ENCODE peak calls at places on chromosomes 6 and 20, in nine cellular contexts. R, I, A, Z, S, L, E, B and N are unnamed samples.

GRCh38 chr6:143592335-143592734 is 80.8 kb upstream of the FUCA2 start:
- DNase-seq in R (no peak), I (no peak), A (no peak), Z (no peak), S (no peak), L (no peak), E (no peak), B (no peak), N (no peak)

GRCh38 chr6:32942555-32942954 is 1.7 kb upstream of the HLA-DMB start:
- DNase-seq in R (no peak), I (no peak), A (no peak), Z (no peak), S (no peak), L (no peak), E (no peak), B (no peak), N (no peak)

GRCh38 chr6:32397252-32397920 is 9.6 kb downstream of the BTNL2 start:
- DNase-seq in R (no peak), I (no peak), A (no peak), Z (no peak), S (no peak), L (no peak), E (no peak), B (peak; percentile 20), N (no peak)

GRCh38 chr6:127515234-127515793 is 3.8 kb downstream of the MTCL3 start:
- DNase-seq in R (no peak), I (no peak), A (no peak), Z (no peak), S (peak; percentile 2), L (no peak), E (no peak), B (peak; percentile 50), N (no peak)

GRCh38 chr6:47647188-47647587 is 51.2 kb upstream of the ADGRF4 start:
- DNase-seq in R (no peak), I (no peak), A (no peak), Z (no peak), S (no peak), L (no peak), E (no peak), B (no peak), N (no peak)

GRCh38 chr6:8526619-8527018 is 91.3 kb upstream of the SLC35B3 start:
- DNase-seq in R (no peak), I (no peak), A (no peak), Z (no peak), S (no peak), L (peak; percentile 29), E (no peak), B (no peak), N (no peak)

GRCh38 chr6:147441751-147442150 is 66.7 kb upstream of the SAMD5 start:
- DNase-seq in R (no peak), I (no peak), A (no peak), Z (no peak), S (no peak), L (no peak), E (no peak), B (no peak), N (no peak)

GRCh38 chr20:2756056-2756611 is 44.3 kb downstream of the CPXM1 start:
- DNase-seq in R (no peak), I (no peak), A (peak; percentile 27), Z (no peak), S (no peak), L (no peak), E (no peak), B (peak; percentile 69), N (no peak)

GRCh38 chr20:33472868-33473267 is 17.0 kb upstream of the CBFA2T2 start:
- DNase-seq in R (no peak), I (no peak), A (no peak), Z (no peak), S (no peak), L (no peak), E (no peak), B (no peak), N (no peak)

GRCh38 chr6:81594501-81594900 is 158.0 kb downstream of the TENT5A start:
- DNase-seq in R (no peak), I (no peak), A (no peak), Z (no peak), S (no peak), L (no peak), E (no peak), B (no peak), N (no peak)

GRCh38 chr20:61798632-61799031 is 267.0 kb downstream of the TAF4 start:
- DNase-seq in R (no peak), I (no peak), A (no peak), Z (no peak), S (no peak), L (no peak), E (no peak), B (no peak), N (no peak)

GRCh38 chr6:168827484-168827883 is 386.5 kb downstream of the SMOC2 start:
- DNase-seq in R (no peak), I (no peak), A (no peak), Z (no peak), S (no peak), L (no peak), E (no peak), B (peak; percentile 5), N (no peak)

GRCh38 chr6:17984822-17985660 is 2.4 kb downstream of the KIF13A start:
- DNase-seq in R (no peak), I (no peak), A (no peak), Z (no peak), S (peak; percentile 16), L (no peak), E (no peak), B (peak; percentile 40), N (no peak)

GRCh38 chr6:86558318-86558717 is 379.0 kb upstream of the HTR1E start:
- DNase-seq in R (no peak), I (no peak), A (no peak), Z (no peak), S (no peak), L (no peak), E (no peak), B (no peak), N (no peak)

GRCh38 chr20:63691711-63692435 is 4.6 kb upstream of the TNFRSF6B start:
- DNase-seq in R (no peak), I (no peak), A (no peak), Z (no peak), S (no peak), L (no peak), E (no peak), B (no peak), N (no peak)

GRCh38 chr20:8932192-8933150 is 136.4 kb upstream of the PLCB4 start:
- DNase-seq in R (peak; percentile 12), I (peak; percentile 37), A (peak; percentile 15), Z (no peak), S (peak; percentile 2), L (no peak), E (no peak), B (peak; percentile 37), N (peak; percentile 67)
- H3K4me3 ChIP-seq in R (no peak overlapping the region), I (no peak overlapping the region), A (no peak overlapping the region), Z (no peak overlapping the region), S (no peak overlapping the region), L (no peak overlapping the region), E (no peak overlapping the region), B (no peak overlapping the region), N (no peak overlapping the region)

DNA sequence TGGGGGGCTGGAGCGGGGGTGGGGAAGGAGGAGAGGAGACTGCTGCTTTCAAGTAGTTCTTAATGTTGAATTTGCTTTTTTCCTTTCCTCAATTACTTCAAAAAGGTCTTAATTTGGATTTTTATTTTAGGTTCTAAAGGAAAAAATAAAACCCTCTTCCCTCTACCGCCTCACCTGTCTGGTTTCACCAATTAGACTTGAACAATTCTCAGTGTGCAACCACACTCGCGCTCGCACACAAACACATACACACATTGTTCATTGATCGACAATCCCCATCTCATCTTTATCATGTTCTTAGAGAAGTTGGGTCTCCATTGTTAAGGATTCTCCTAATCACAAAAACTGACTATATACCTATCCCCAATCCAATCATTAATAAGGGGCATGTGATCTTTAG is 97.3 kb downstream of the HFE start:
- DNase-seq in R (no peak), I (no peak), A (no peak), Z (no peak), S (no peak), L (no peak), E (no peak), B (no peak), N (no peak)
- H3K4me3 ChIP-seq in R (peak overlapping the region; percentile 82), I (peak overlapping the region; percentile 57), A (peak overlapping the region; percentile 39), Z (peak overlapping the region; percentile 60), S (peak overlapping the region; percentile 45), L (peak overlapping the region; percentile 34), E (peak overlapping the region; percentile 74), B (no peak overlapping the region), N (peak overlapping the region; percentile 44)

GRCh38 chr6:115665310-115665709 is 395.4 kb downstream of the FRK start:
- DNase-seq in R (no peak), I (no peak), A (no peak), Z (no peak), S (no peak), L (no peak), E (no peak), B (no peak), N (no peak)
- H3K4me3 ChIP-seq in R (no peak overlapping the region), I (no peak overlapping the region), A (no peak overlapping the region), Z (no peak overlapping the region), S (no peak overlapping the region), L (no peak overlapping the region), E (no peak overlapping the region), B (no peak overlapping the region), N (no peak overlapping the region)

GRCh38 chr6:30768634-30769087 is 24.3 kb upstream of the IER3 start:
- DNase-seq in R (no peak), I (no peak), A (no peak), Z (no peak), S (no peak), L (no peak), E (no peak), B (no peak), N (no peak)

GRCh38 chr6:30769853-30770160 is 25.5 kb upstream of the IER3 start:
- DNase-seq in R (no peak), I (no peak), A (no peak), Z (no peak), S (no peak), L (no peak), E (no peak), B (no peak), N (no peak)

GRCh38 chr6:30770164-30770563 is 25.8 kb upstream of the IER3 start:
- DNase-seq in R (no peak), I (no peak), A (no peak), Z (no peak), S (peak; percentile 41), L (no peak), E (no peak), B (no peak), N (no peak)

GRCh38 chr6:30770592-30770991 is 26.2 kb upstream of the IER3 start:
- DNase-seq in R (no peak), I (no peak), A (no peak), Z (no peak), S (no peak), L (no peak), E (no peak), B (no peak), N (no peak)

DNA sequence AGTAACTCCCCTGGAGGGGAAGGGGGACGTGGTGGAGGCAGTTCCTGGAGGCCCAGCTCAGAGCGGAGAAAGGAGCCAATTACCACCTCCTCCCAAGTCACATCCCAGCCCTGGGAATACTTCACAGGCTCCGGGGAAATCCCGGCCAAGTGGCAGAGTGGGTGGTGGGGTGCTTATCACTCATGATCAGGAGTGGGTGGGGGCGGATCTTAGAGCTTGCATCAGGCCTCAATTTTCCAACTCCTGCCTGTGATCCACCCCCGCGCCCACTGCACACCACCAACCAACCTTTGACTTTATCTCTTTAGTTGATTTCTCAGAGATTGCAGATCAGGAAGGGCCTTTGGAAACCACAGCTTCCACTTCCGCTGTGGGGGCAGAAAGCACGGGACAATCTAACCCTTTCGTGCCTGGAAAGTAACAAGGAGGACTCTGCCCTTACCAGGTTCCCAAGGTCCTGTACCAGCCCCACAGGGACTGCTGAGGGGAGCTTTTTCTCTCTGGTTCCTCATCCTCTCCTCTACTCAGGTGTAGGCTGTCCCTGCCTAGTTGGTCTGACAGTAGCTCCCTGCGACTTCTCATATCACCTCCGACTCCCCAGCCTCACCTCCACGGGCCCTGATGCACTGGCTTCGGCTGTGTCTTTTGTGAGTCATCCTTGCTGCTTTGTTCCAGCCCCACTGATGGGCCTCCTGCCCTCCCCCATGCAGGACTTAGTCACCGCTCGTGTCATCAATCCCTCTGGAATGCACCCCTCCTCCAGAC is 24.9 kb upstream of the IER3 start:
- DNase-seq in R (peak; percentile 56), I (peak; percentile 87), A (peak; percentile 81), Z (no peak), S (peak; percentile 95), L (peak; percentile 49), E (no peak), B (peak; percentile 91), N (peak; percentile 94)
- H3K4me3 ChIP-seq in R (no peak overlapping the region), I (peak overlapping the region; percentile 39), A (no peak overlapping the region), Z (peak overlapping the region; percentile 28), S (no peak overlapping the region), L (no peak overlapping the region), E (no peak overlapping the region), B (no peak overlapping the region), N (peak overlapping the region; percentile 33)